ENCODE peak calls at places on chromosomes 5 and 9, in four cellular contexts. One of them, this sample, is unnamed.

GRCh38 chr5:55742778-55743177 is 4.9 kb downstream of the DDX4 start:
- DNase-seq in H9: no peak
- DNase-seq in NCI-H2029: no peak
- DNase-seq in GM03348: no peak
- DNase-seq in this sample: no peak

GRCh38 chr5:173498286-173498685 is 118.2 kb downstream of the BOD1 start:
- DNase-seq in H9: no peak
- DNase-seq in NCI-H2029: no peak
- DNase-seq in GM03348: peak; percentile 88
- DNase-seq in this sample: no peak

GRCh38 chr9:108511200-108511756 is 344.5 kb downstream of the ACTL7B start:
- DNase-seq in H9: no peak
- DNase-seq in NCI-H2029: no peak
- DNase-seq in GM03348: peak; percentile 85
- DNase-seq in this sample: no peak

GRCh38 chr5:107320851-107321250 is 349.9 kb downstream of the EFNA5 start:
- DNase-seq in H9: no peak
- DNase-seq in NCI-H2029: no peak
- DNase-seq in GM03348: no peak
- DNase-seq in this sample: no peak

GRCh38 chr5:130286971-130287370 is 382.7 kb downstream of the CHSY3 start:
- DNase-seq in H9: no peak
- DNase-seq in NCI-H2029: no peak
- DNase-seq in GM03348: no peak
- DNase-seq in this sample: no peak

GRCh38 chr9:109063765-109064164 is 50.5 kb upstream of the CTNNAL1 start:
- DNase-seq in H9: no peak
- DNase-seq in NCI-H2029: no peak
- DNase-seq in GM03348: peak; percentile 5
- DNase-seq in this sample: no peak

GRCh38 chr5:42953061-42953460 is 87.1 kb downstream of the ANXA2R start:
- DNase-seq in H9: no peak
- DNase-seq in NCI-H2029: no peak
- DNase-seq in GM03348: no peak
- DNase-seq in this sample: no peak

GRCh38 chr5:109939109-109939682 is 249.5 kb downstream of the MAN2A1 start:
- DNase-seq in H9: no peak
- DNase-seq in NCI-H2029: peak; percentile 22
- DNase-seq in GM03348: peak; percentile 35
- DNase-seq in this sample: no peak

GRCh38 chr5:100644776-100645175 is 109.6 kb downstream of the FAM174A start:
- DNase-seq in H9: no peak
- DNase-seq in NCI-H2029: no peak
- DNase-seq in GM03348: no peak
- DNase-seq in this sample: no peak

GRCh38 chr5:131589510-131590348 is 45.3 kb downstream of the RAPGEF6 start:
- DNase-seq in H9: peak; percentile 69
- DNase-seq in NCI-H2029: peak; percentile 22
- DNase-seq in GM03348: peak; percentile 71
- DNase-seq in this sample: no peak

GRCh38 chr5:37146896-37147295 is 102.3 kb downstream of the CPLANE1 start:
- DNase-seq in H9: no peak
- DNase-seq in NCI-H2029: no peak
- DNase-seq in GM03348: no peak
- DNase-seq in this sample: no peak

GRCh38 chr5:119120893-119121292 is 50.0 kb downstream of the DMXL1 start:
- DNase-seq in H9: no peak
- DNase-seq in NCI-H2029: no peak
- DNase-seq in GM03348: no peak
- DNase-seq in this sample: no peak

GRCh38 chr9:87558606-87559005 is 60.9 kb downstream of the DAPK1 start:
- DNase-seq in H9: no peak
- DNase-seq in NCI-H2029: no peak
- DNase-seq in GM03348: no peak
- DNase-seq in this sample: no peak

This sample was measured in GOT3.